ENCODE peak calls at places on chromosomes 6 and 20, in ten cellular contexts. K is HL-60; Q is endothelial cell; G is left kidney; T is globus pallidus; E is NCI-H1105 treated with DMSO at 0.1 percent for 48 hours; N is uterus; H is stimulated activated CD4-positive, alpha-beta T cell treated with anti-CD3 and anti-CD28 coated beads, Interleukin-1b, Interleukin-23, amount 100 ng/mL, for 4 hours; R is kidney; C is stimulated activated CD8-positive, alpha-beta memory T cell treated with anti-CD3 and anti-CD28 coated beads, Interleukin-12 subunit alpha, Interleukin-12 subunit beta, amount 100 ng/mL, for 4 hours. A is an unnamed sample.

GRCh38 chr6:77298298-77298697 is 165.0 kb downstream of the HTR1B start:
- DNase-seq in K (no peak), Q (no peak), G (no peak), T (no peak), E (no peak), N (no peak), H (no peak), R (no peak), C (no peak), A (no peak)

GRCh38 chr20:46746972-46747371 is 37.5 kb downstream of the SLC2A10 start:
- DNase-seq in K (no peak), Q (no peak), G (no peak), T (no peak), E (no peak), N (no peak), H (no peak), R (no peak), C (no peak), A (no peak)

GRCh38 chr6:37435816-37436215 is 2.8 kb downstream of the CMTR1 start:
- DNase-seq in K (no peak), Q (no peak), G (no peak), T (no peak), E (no peak), N (no peak), H (no peak), R (no peak), C (no peak), A (peak; percentile 22)

GRCh38 chr6:149046822-149047246 is 270.7 kb upstream of the TAB2 start:
- DNase-seq in K (no peak), Q (no peak), G (no peak), T (no peak), E (no peak), N (no peak), H (no peak), R (no peak), C (no peak), A (no peak)

GRCh38 chr6:15500078-15500740 is 162.6 kb downstream of the DTNBP1 start:
- DNase-seq in K (no peak), Q (no peak), G (no peak), T (no peak), E (no peak), N (no peak), H (no peak), R (no peak), C (no peak), A (no peak)

GRCh38 chr6:156102129-156102528 is 646.5 kb upstream of the NOX3 start:
- DNase-seq in K (no peak), Q (no peak), G (no peak), T (no peak), E (no peak), N (no peak), H (no peak), R (no peak), C (no peak), A (no peak)

GRCh38 chr6:44217332-44218143 is 812 bp downstream of the MYMX start:
- DNase-seq in K (no peak), Q (no peak), G (peak; percentile 18), T (no peak), E (no peak), N (no peak), H (no peak), R (peak; percentile 90), C (no peak), A (no peak)

GRCh38 chr20:40468759-40469158 is 220.3 kb downstream of the MAFB start:
- DNase-seq in K (no peak), Q (no peak), G (no peak), T (no peak), E (no peak), N (no peak), H (no peak), R (no peak), C (no peak), A (no peak)

GRCh38 chr20:23235173-23236027 is 115.2 kb upstream of the NXT1 start:
- DNase-seq in K (peak; percentile 62), Q (peak; percentile 73), G (peak; percentile 79), T (peak; percentile 13), E (no peak), N (no peak), H (peak; percentile 1), R (no peak), C (no peak), A (peak; percentile 59)

GRCh38 chr6:166173292-166173951 is 5.8 kb upstream of the TBXT start:
- DNase-seq in K (no peak), Q (peak; percentile 36), G (peak; percentile 67), T (no peak), E (peak; percentile 11), N (no peak), H (no peak), R (no peak), C (no peak), A (no peak)

GRCh38 chr20:13325033-13325432 is 104.0 kb downstream of the ISM1 start:
- DNase-seq in K (no peak), Q (peak; percentile 34), G (peak; percentile 41), T (no peak), E (no peak), N (no peak), H (no peak), R (no peak), C (no peak), A (no peak)

GRCh38 chr6:140043357-140043756 is 668.9 kb upstream of the CITED2 start:
- DNase-seq in K (peak; percentile 77), Q (no peak), G (no peak), T (no peak), E (no peak), N (peak; percentile 42), H (no peak), R (no peak), C (no peak), A (peak; percentile 39)

GRCh38 chr6:111087106-111087835 is at the start of gene SLC16A10:
- DNase-seq in K (peak; percentile 43), Q (peak; percentile 56), G (peak; percentile 94), T (peak; percentile 28), E (peak; percentile 89), N (peak; percentile 45), H (peak; percentile 78), R (peak; percentile 88), C (peak; percentile 63), A (peak; percentile 33)

GRCh38 chr6:161486326-161486725 is 212.5 kb upstream of the AGPAT4 start:
- DNase-seq in K (no peak), Q (no peak), G (no peak), T (no peak), E (peak; percentile 58), N (no peak), H (no peak), R (no peak), C (no peak), A (no peak)

GRCh38 chr6:27505209-27506027 is 32.5 kb upstream of the ZNF184 start:
- DNase-seq in K (no peak), Q (peak; percentile 49), G (peak; percentile 54), T (no peak), E (peak; percentile 78), N (peak; percentile 79), H (no peak), R (no peak), C (peak; percentile 13), A (no peak)

GRCh38 chr20:35039146-35039545 is 53.5 kb downstream of the TRPC4AP start:
- DNase-seq in K (no peak), Q (no peak), G (no peak), T (no peak), E (no peak), N (no peak), H (no peak), R (no peak), C (no peak), A (no peak)

GRCh38 chr6:108945686-108946158 is 97.5 kb downstream of the ARMC2 start:
- DNase-seq in K (no peak), Q (no peak), G (peak; percentile 59), T (peak; percentile 74), E (no peak), N (peak; percentile 75), H (no peak), R (peak; percentile 89), C (no peak), A (no peak)

GRCh38 chr6:156803353-156803752 is 26.2 kb downstream of the ARID1B start:
- DNase-seq in K (no peak), Q (no peak), G (no peak), T (no peak), E (no peak), N (no peak), H (no peak), R (no peak), C (no peak), A (no peak)

GRCh38 chr6:47357827-47358226 is 48.1 kb upstream of the TNFRSF21 start:
- DNase-seq in K (no peak), Q (no peak), G (no peak), T (no peak), E (no peak), N (no peak), H (no peak), R (no peak), C (no peak), A (no peak)